ENCODE peak calls at places on chromosomes 12 and 14, in five cellular contexts. T, K, Q, R and N are unnamed samples.
A peak's percentile ranks its signal among the peaks of the same experiment; 100 is the strongest.

GRCh38 chr14:104107611-104108569 is 22.4 kb downstream of the ASPG start:
- DNase-seq in R (no peak), Q (peak; percentile 61), K (peak; percentile 8), T (no peak), N (peak; percentile 81)

GRCh38 chr12:98532687-98533304 is 17.4 kb downstream of the TMPO start:
- DNase-seq in T (peak; percentile 60), R (no peak), Q (no peak), K (no peak), N (no peak)

GRCh38 chr14:91295851-91296796 is 51.6 kb upstream of the GPR68 start:
- DNase-seq in Q (no peak), R (no peak), K (no peak), T (no peak), N (no peak)

GRCh38 chr12:132409495-132410295 is 80.3 kb upstream of the FBRSL1 start:
- DNase-seq in R (no peak), K (no peak), T (no peak), Q (no peak), N (no peak)

GRCh38 chr12:14239935-14240872 is 125.3 kb upstream of the ATF7IP start:
- DNase-seq in T (no peak), Q (peak; percentile 50), K (no peak), R (peak; percentile 61), N (no peak)

GRCh38 chr12:65879878-65880277 is 55.6 kb downstream of the HMGA2 start:
- DNase-seq in K (no peak), R (no peak), T (no peak), Q (no peak), N (no peak)

GRCh38 chr12:47237751-47238211 is 158.0 kb upstream of the AMIGO2 start:
- DNase-seq in T (no peak), Q (no peak), K (no peak), R (no peak), N (no peak)

GRCh38 chr12:115790526-115790925 is 487.0 kb downstream of the MED13L start:
- DNase-seq in Q (no peak), T (no peak), K (no peak), R (no peak), N (no peak)

DNA sequence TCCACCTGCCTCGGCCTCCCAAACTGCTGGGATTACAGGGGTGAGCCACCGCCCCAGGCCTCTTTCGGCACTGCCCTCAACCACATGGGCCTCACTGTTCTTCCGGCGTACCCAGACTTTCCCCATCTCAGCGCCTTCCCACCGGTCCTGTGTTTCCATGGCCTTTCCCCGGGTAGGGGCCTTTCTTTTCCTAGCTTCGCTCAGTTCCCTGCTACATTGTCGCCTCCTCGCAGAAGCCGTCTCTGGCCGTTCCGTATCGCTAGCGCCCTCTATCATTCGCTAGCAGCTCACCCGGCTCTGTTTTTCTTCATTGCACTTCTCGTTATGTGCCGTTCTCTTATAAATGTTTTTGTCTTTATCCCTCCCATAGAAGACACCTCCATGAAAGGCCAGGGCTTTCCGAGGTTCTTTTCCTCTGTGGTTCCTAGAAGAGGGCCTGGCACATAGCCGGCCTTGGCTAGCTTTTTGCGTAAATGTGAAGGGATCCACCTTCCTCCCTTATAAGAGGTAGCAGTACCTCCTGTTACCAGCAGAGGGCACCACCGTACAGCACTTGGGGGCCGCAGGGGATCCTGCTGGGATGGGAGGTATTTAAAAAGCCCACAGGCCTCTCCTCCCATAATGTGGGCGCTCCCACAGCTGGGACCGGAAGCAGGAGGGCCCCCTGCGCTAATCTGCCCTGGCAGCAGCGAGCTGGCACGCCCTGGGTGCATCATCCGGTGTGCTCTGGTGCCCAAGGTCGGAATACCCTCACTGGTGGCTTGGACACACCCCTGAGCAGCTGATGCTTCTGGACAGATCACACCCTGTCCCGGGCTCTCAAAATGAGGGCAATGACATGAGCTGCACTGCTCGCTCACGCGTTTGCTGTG is 18.8 kb downstream of the TAMALIN start:
- DNase-seq in K (peak; percentile 92), Q (peak; percentile 90), R (peak; percentile 89), T (peak; percentile 86), N (peak; percentile 89)
- TF ChIP-seq POLR2A in K (peak; percentile 40), Q (no peak), R (peak; percentile 9), T (no peak), N (no peak)

DNA sequence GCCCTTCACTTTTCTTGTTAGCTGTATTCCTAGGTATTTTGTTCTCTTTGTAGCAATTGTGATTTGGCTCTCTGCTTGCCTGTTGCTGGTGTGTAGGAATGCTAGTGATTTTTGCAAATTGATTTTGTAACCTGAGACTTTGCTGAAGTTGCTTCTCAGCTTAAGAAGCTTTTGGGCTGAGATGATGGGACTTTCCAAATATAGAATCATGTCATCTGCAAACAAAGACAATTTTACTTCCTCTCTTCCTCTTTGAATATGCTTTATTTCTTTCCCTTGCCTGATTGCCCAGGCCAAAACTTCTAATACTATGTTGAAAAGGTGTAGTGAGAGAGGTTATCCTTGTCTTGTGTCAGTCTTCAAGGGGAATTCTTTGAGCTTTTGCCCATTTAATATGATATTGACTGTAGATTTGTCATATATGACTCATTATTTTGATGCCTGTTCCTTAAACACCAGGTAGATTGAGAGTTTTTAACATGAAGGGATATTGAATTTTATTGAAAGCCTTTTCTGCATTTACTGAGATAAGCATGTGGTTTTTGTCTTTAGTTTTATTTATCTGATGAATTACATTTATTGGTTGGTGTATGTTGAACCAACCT is 26.7 kb downstream of the CLECL1 start:
- DNase-seq in T (no peak), Q (no peak), K (no peak), R (no peak), N (no peak)
- H3K4me3 ChIP-seq in T (no peak overlapping the region), Q (no peak overlapping the region), K (no peak overlapping the region), R (no peak overlapping the region), N (no peak overlapping the region)

DNA sequence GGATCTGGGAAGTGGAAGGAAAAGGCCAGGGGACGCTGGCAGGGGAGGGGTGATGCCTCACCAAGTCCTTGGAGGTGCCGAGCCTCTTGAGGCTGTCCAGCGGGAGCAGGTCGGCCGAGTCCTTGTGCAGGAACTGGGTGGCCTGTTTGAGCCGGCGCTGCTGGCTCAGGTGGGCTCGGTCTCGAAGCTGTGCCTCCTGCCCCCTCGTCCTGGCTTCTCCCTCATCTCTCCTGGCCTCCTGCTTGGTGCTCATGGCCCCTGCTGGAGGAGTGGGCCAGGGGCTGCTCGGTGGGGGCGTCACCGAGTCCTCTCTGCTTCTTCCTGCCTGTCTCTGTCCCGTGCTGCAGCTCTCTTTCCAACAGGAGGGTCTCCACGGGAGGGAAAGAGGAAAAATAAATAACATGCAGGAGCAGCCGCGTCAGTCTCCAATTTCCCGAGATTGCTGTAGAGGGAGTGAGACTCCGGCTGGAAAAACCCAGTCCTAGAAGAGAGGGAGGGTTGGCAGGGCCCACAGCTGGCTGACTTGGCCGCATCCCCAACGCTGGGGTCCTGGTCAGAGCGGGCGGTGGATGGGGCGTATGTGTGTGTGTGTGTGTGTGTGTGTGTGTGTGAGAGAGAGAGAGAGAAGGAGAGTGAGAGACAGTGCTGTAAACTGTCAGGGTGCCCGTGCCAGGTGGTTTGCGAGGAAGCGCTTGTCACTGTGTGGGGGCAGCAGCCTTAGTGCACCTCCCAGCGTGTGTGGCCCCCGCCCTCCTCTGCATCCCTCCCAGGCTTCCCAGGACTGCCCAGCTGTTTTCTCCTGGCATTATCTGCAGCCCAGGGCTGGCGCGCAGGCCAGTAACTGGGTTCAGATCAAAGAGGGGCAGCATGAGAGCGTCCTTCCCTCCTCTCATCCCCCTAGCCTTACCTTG is at the start of gene NRIP2:
- DNase-seq in T (no peak), K (peak; percentile 47), Q (no peak), R (no peak), N (no peak)
- TF ChIP-seq CTCF in T (no peak), K (no peak), Q (no peak), R (no peak), N (no peak)

DNA sequence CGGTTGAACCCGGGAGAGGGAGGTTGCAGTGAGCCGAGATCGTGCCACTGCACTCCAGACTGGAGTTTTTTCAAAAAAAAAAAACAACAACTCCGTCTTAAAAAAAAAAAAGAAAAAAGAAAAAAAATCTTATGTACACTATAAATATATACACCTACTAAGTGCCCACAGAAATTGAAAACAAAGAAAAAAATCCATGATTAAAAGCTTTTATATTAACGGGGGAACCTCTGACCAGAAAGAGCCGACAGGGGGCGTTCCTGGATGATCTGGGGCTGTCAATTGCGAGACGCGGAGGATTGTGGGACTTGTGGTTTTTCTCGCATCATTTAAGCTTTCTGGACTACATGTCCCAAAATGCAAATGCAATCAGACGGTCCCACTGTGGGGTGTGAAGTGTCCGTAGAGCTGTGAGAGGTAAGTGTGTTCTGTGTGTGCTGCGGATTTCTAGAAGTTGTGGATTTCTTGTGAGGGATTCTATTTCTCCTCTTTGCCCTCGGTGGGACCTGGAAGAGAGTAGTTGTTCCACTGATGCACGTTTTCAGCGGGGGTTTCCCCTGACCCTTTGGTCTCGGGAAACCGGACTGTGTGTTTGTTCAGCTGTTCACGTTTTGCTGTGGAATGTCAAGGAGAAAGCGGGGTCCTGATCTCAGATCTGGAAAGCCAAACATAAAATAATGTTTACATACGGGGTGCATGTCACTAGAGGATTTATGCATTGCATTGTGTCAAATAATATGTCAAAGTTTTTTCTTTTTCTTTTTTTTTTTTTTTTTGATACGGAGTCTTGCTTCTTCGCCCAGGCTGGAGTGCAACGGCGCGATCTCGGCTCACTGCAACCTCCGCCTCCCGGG is at the start of gene SIRT4:
- DNase-seq in R (peak; percentile 97), K (peak; percentile 89), Q (peak; percentile 91), T (peak; percentile 91), N (peak; percentile 92)
- TF ChIP-seq POLR2A in R (peak; percentile 22), K (no peak), Q (no peak), T (no peak), N (no peak)

DNA sequence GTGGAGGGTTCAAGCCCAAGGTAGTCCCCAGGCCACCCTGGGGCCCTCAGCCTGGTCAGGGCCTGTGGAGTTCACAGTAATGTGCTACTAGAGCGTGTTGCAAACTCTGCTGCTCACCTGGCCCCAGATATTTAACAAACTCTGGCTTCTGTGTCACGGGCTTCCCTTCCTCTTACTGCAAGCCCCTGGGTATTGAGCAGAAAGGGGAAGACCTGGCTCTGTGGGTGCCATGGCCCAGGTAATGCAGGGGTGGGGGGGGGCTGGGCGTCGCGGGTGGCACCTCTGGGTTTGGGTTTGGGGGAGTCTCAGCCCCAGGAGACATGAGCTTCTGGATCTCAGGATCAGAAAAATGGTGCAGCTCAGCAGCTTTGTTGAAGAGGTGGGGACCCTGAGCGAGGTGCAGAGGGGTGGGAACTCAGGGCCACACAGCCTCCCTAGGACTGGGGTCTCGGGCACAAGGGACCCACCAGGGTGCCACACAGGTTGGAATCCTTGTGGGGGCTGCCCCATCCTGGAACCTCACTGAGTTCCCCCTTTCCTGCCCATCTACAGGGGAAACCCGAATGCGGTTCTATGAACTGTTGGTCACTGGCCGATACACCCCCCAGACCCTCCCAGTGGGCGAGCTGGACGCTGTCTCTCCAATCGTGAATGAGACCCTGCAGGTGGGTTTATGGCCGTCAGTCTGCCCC is 4.0 kb downstream of the SETD1B start:
- DNase-seq in Q (no peak), T (no peak), K (no peak), R (no peak), N (no peak)
- H3K4me3 ChIP-seq in Q (no peak overlapping the region), T (no peak overlapping the region), K (no peak overlapping the region), R (no peak overlapping the region), N (no peak overlapping the region)

GRCh38 chr14:89011727-89012271 is 187.3 kb downstream of the TTC8 start:
- DNase-seq in R (no peak), T (no peak), Q (no peak), K (no peak), N (no peak)

GRCh38 chr14:89014570-89014847 is 190.1 kb downstream of the TTC8 start:
- DNase-seq in K (no peak), R (no peak), Q (no peak), T (no peak), N (no peak)

GRCh38 chr14:89012272-89013097 is 188.0 kb downstream of the TTC8 start:
- DNase-seq in T (no peak), R (no peak), Q (peak; percentile 25), K (no peak), N (no peak)

GRCh38 chr14:89013698-89014569 is 189.5 kb downstream of the TTC8 start:
- DNase-seq in T (no peak), Q (no peak), R (no peak), K (no peak), N (no peak)

GRCh38 chr14:89013098-89013504 is 188.7 kb downstream of the TTC8 start:
- DNase-seq in T (peak; percentile 50), Q (peak; percentile 79), R (no peak), K (no peak), N (no peak)
- TF ChIP-seq CTCF in T (no peak), Q (peak; percentile 50), R (no peak), K (no peak), N (no peak)